ENCODE peak calls at places on chromosome 18, in five cellular contexts. M, C, Y, Q and T are unnamed samples. For H3K4me1, the result is how much of the 10 kb centered on the place peaks cover.

GRCh38 chr18:2687390-2688001 is 32.0 kb downstream of the SMCHD1 start:
- DNase-seq in M (no peak), C (no peak), Y (no peak), Q (no peak), T (no peak)

GRCh38 chr18:39841133-39842041 is 2113.6 kb upstream of the PIK3C3 start:
- DNase-seq in M (peak), C (peak), Y (peak), Q (no peak), T (no peak)

GRCh38 chr18:57004366-57005121 is 142.3 kb upstream of the BOD1L2 start:
- DNase-seq in M (no peak), C (no peak), Y (no peak), Q (no peak), T (no peak)

GRCh38 chr18:49249523-49249922 is 210.9 kb downstream of the DYM start:
- DNase-seq in M (no peak), C (no peak), Y (no peak), Q (no peak), T (no peak)

GRCh38 chr18:79798999-79799370 is 1.2 kb downstream of the KCNG2 start:
- DNase-seq in M (no peak), C (no peak), Y (peak), Q (no peak), T (no peak)

GRCh38 chr18:63963610-63964256 is 6.1 kb upstream of the SERPINB8 start:
- DNase-seq in M (no peak), C (peak), Y (peak), Q (peak), T (no peak)

GRCh38 chr18:29163596-29163995 is 986.7 kb upstream of the CDH2 start:
- DNase-seq in M (no peak), C (no peak), Y (no peak), Q (no peak), T (no peak)

GRCh38 chr18:37420315-37420880 is 145.2 kb downstream of the CELF4 start:
- DNase-seq in M (no peak), C (no peak), Y (no peak), Q (no peak), T (no peak)

GRCh38 chr18:32730620-32731021 is 42.2 kb downstream of the KLHL14 start:
- DNase-seq in M (no peak), C (no peak), Y (no peak), Q (no peak), T (no peak)

GRCh38 chr18:40866013-40866644 is 1088.9 kb upstream of the PIK3C3 start:
- DNase-seq in M (peak), C (no peak), Y (no peak), Q (no peak), T (no peak)

GRCh38 chr18:74840492-74841167 is 243.0 kb downstream of the ZNF407 start:
- DNase-seq in M (no peak), C (no peak), Y (no peak), Q (no peak), T (no peak)

GRCh38 chr18:55650363-55650870 is 62.4 kb upstream of the TCF4 start:
- DNase-seq in M (no peak), C (no peak), Y (no peak), Q (no peak), T (no peak)
- H3K27ac ChIP-seq in M (no peak), C (no peak), Y (no peak), Q (no peak), T (no peak)

GRCh38 chr18:22165603-22166069 is 3.8 kb upstream of the GATA6 start:
- DNase-seq in M (no peak), C (no peak), Y (peak), Q (no peak), T (no peak)

GRCh38 chr18:22165049-22165602 is 4.3 kb upstream of the GATA6 start:
- DNase-seq in M (no peak), C (no peak), Y (peak), Q (no peak), T (no peak)

GRCh38 chr18:22167091-22167470 is 2.3 kb upstream of the GATA6 start:
- DNase-seq in M (no peak), C (peak), Y (peak), Q (no peak), T (no peak)

GRCh38 chr18:22167471-22168151 is 1.8 kb upstream of the GATA6 start:
- DNase-seq in M (no peak), C (peak), Y (peak), Q (no peak), T (no peak)

GRCh38 chr18:22166070-22166972 is 3.1 kb upstream of the GATA6 start:
- DNase-seq in M (no peak), C (peak), Y (peak), Q (no peak), T (no peak)
- H3K4me3 ChIP-seq in M (no peak), C (peak), Y (peak), Q (no peak), T (no peak)

DNA sequence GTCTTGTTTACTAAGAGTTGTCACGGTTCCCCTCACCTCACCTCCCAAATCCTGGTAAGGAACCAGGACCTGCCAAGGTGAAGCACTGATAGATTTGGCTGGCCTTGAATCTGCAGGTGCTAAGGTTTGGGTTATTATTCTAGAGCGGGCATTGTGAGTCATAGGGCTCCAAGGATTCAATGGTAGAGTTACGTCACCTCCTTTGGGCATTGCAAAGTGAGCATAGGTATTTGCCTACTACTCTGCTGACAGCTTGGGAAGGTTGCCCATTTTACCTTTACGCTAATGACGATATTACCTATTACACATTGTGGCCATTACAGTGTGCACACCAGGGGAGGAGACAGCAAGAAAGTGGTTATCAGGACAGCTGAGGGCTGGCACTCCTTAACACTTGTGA is 59.3 kb downstream of the SETBP1 start:
- DNase-seq in M (peak), C (no peak), Y (no peak), Q (no peak), T (no peak)
- H3K4me1 ChIP-seq in M (under half), C (under half), Y (under half), Q (under half), T (under half)

DNA sequence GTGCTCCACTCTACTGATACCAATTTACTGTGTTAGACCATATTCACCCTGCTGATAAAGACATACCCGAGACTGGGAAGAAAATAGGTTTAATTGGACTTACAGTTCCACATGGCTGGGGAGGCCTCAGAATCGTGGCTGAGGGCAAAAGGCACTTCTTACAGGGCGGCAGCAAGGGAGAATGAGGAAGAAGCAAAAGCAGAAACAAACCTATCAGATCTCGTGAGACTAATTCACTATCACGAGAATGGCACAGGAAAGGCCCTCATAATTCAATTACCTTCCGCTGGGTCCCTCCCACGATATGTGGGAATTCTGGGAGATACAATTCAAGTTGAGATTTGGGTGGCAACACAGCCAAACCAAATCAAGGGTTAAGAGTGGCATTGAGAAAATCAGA is 65.2 kb downstream of the LDLRAD4 start:
- DNase-seq in M (no peak), C (no peak), Y (no peak), Q (no peak), T (no peak)
- H3K27ac ChIP-seq in M (no peak), C (no peak), Y (no peak), Q (no peak), T (no peak)